ENCODE peak calls at places on chromosome 10, in four cellular contexts. One of them, this sample, is unnamed.

GRCh38 chr10:110644598-110645462 is 694 bp downstream of the RBM20 start:
- DNase-seq in type B pancreatic cell: no peak
- DNase-seq in NCI-H526 treated with DMSO at 0.1 percent for 48 hours: peak
- DNase-seq in AG04450: no peak
- DNase-seq in this sample: no peak

GRCh38 chr10:44992070-44992731 is 8.5 kb upstream of the ZNF22 start:
- DNase-seq in type B pancreatic cell: no peak
- DNase-seq in NCI-H526 treated with DMSO at 0.1 percent for 48 hours: no peak
- DNase-seq in AG04450: no peak
- DNase-seq in this sample: no peak

GRCh38 chr10:29841724-29842649 is 207.2 kb upstream of the SVIL start:
- DNase-seq in type B pancreatic cell: no peak
- DNase-seq in NCI-H526 treated with DMSO at 0.1 percent for 48 hours: peak
- DNase-seq in AG04450: no peak
- DNase-seq in this sample: no peak

GRCh38 chr10:132104062-132104461 is 38.3 kb downstream of the JAKMIP3 start:
- DNase-seq in type B pancreatic cell: peak
- DNase-seq in NCI-H526 treated with DMSO at 0.1 percent for 48 hours: no peak
- DNase-seq in AG04450: no peak
- DNase-seq in this sample: no peak

GRCh38 chr10:122557516-122557915 is 3.0 kb upstream of the DMBT1 start:
- DNase-seq in type B pancreatic cell: no peak
- DNase-seq in NCI-H526 treated with DMSO at 0.1 percent for 48 hours: no peak
- DNase-seq in AG04450: no peak
- DNase-seq in this sample: no peak

GRCh38 chr10:128042131-128042610 is 84.1 kb downstream of the MKI67 start:
- DNase-seq in type B pancreatic cell: no peak
- DNase-seq in NCI-H526 treated with DMSO at 0.1 percent for 48 hours: no peak
- DNase-seq in AG04450: no peak
- DNase-seq in this sample: no peak

GRCh38 chr10:14200645-14201534 is 129.8 kb downstream of the FRMD4A start:
- DNase-seq in type B pancreatic cell: no peak
- DNase-seq in NCI-H526 treated with DMSO at 0.1 percent for 48 hours: no peak
- DNase-seq in AG04450: no peak
- DNase-seq in this sample: no peak

GRCh38 chr10:44974628-44975431 is 3.8 kb downstream of the DEPP1 start:
- DNase-seq in type B pancreatic cell: no peak
- DNase-seq in NCI-H526 treated with DMSO at 0.1 percent for 48 hours: no peak
- DNase-seq in AG04450: no peak
- DNase-seq in this sample: peak

GRCh38 chr10:132117146-132117545 is 51.4 kb downstream of the JAKMIP3 start:
- DNase-seq in type B pancreatic cell: no peak
- DNase-seq in NCI-H526 treated with DMSO at 0.1 percent for 48 hours: no peak
- DNase-seq in AG04450: no peak
- DNase-seq in this sample: no peak

GRCh38 chr10:31134303-31134928 is 102.8 kb upstream of the ZNF438 start:
- DNase-seq in type B pancreatic cell: peak
- DNase-seq in NCI-H526 treated with DMSO at 0.1 percent for 48 hours: peak
- DNase-seq in AG04450: no peak
- DNase-seq in this sample: no peak

GRCh38 chr10:13587367-13587766 is 602 bp downstream of the PRPF18 start:
- DNase-seq in type B pancreatic cell: no peak
- DNase-seq in NCI-H526 treated with DMSO at 0.1 percent for 48 hours: no peak
- DNase-seq in AG04450: no peak
- DNase-seq in this sample: no peak

GRCh38 chr10:43981696-43982095 is 333.0 kb upstream of the ZNF32 start:
- DNase-seq in type B pancreatic cell: no peak
- DNase-seq in NCI-H526 treated with DMSO at 0.1 percent for 48 hours: no peak
- DNase-seq in AG04450: no peak
- DNase-seq in this sample: no peak

GRCh38 chr10:43384252-43385221 is 13.1 kb downstream of the FXYD4 start:
- DNase-seq in type B pancreatic cell: no peak
- DNase-seq in NCI-H526 treated with DMSO at 0.1 percent for 48 hours: no peak
- DNase-seq in AG04450: no peak
- DNase-seq in this sample: no peak

GRCh38 chr10:13942030-13942429 is 355.3 kb downstream of the PRPF18 start:
- DNase-seq in type B pancreatic cell: no peak
- DNase-seq in NCI-H526 treated with DMSO at 0.1 percent for 48 hours: no peak
- DNase-seq in AG04450: no peak
- DNase-seq in this sample: no peak

GRCh38 chr10:81127931-81128330 is 590.2 kb downstream of the SH2D4B start:
- DNase-seq in type B pancreatic cell: no peak
- DNase-seq in NCI-H526 treated with DMSO at 0.1 percent for 48 hours: no peak
- DNase-seq in AG04450: no peak
- DNase-seq in this sample: no peak

GRCh38 chr10:86946215-86947170 is 10.9 kb downstream of the MMRN2 start:
- DNase-seq in type B pancreatic cell: peak
- DNase-seq in NCI-H526 treated with DMSO at 0.1 percent for 48 hours: no peak
- DNase-seq in AG04450: no peak
- DNase-seq in this sample: no peak

GRCh38 chr10:24396396-24396795 is 187.5 kb downstream of the KIAA1217 start:
- DNase-seq in type B pancreatic cell: no peak
- DNase-seq in NCI-H526 treated with DMSO at 0.1 percent for 48 hours: no peak
- DNase-seq in AG04450: no peak
- DNase-seq in this sample: no peak

GRCh38 chr10:16828731-16829175 is 11.5 kb upstream of the RSU1 start:
- DNase-seq in type B pancreatic cell: no peak
- DNase-seq in NCI-H526 treated with DMSO at 0.1 percent for 48 hours: no peak
- DNase-seq in AG04450: no peak
- DNase-seq in this sample: no peak

GRCh38 chr10:119620771-119621384 is 24.1 kb upstream of the TIAL1 start:
- DNase-seq in type B pancreatic cell: no peak
- DNase-seq in NCI-H526 treated with DMSO at 0.1 percent for 48 hours: no peak
- DNase-seq in AG04450: no peak
- DNase-seq in this sample: no peak

GRCh38 chr10:132117636-132118190 is 52.0 kb downstream of the JAKMIP3 start:
- DNase-seq in type B pancreatic cell: no peak
- DNase-seq in NCI-H526 treated with DMSO at 0.1 percent for 48 hours: no peak
- DNase-seq in AG04450: no peak
- DNase-seq in this sample: no peak

GRCh38 chr10:6071181-6072175 is 9.3 kb upstream of the IL2RA start:
- DNase-seq in type B pancreatic cell: no peak
- DNase-seq in NCI-H526 treated with DMSO at 0.1 percent for 48 hours: no peak
- DNase-seq in AG04450: no peak
- DNase-seq in this sample: no peak

GRCh38 chr10:87706731-87707130 is 47.1 kb downstream of the PAPSS2 start:
- DNase-seq in type B pancreatic cell: no peak
- DNase-seq in NCI-H526 treated with DMSO at 0.1 percent for 48 hours: no peak
- DNase-seq in AG04450: no peak
- DNase-seq in this sample: no peak

GRCh38 chr10:115975506-115975905 is 297.5 kb downstream of the GFRA1 start:
- DNase-seq in type B pancreatic cell: no peak
- DNase-seq in NCI-H526 treated with DMSO at 0.1 percent for 48 hours: no peak
- DNase-seq in AG04450: no peak
- DNase-seq in this sample: no peak

GRCh38 chr10:21260060-21260792 is 265.3 kb downstream of the SKIDA1 start:
- DNase-seq in type B pancreatic cell: no peak
- DNase-seq in NCI-H526 treated with DMSO at 0.1 percent for 48 hours: no peak
- DNase-seq in AG04450: no peak
- DNase-seq in this sample: no peak